ENCODE peak calls at places on chromosomes 16 and 17, in eight cellular contexts. M is MM.1S; X is ELR; E is H54; I is stimulated activated CD4-positive, alpha-beta T cell treated with anti-CD3 and anti-CD28 coated beads, Interleukin-4, amount 100 ng/mL, for 1 hour; N is HCEC 1CT; Y is RKO; V is lower leg skin. Q is an unnamed sample.

GRCh38 chr16:30876867-30877266 is 17.0 kb downstream of the BCL7C start:
- DNase-seq in M (no peak), X (peak; percentile 31), E (no peak), I (no peak), N (no peak), Y (no peak), V (no peak), Q (no peak)

GRCh38 chr17:59093702-59094231 is 12.9 kb downstream of the TRIM37 start:
- DNase-seq in M (no peak), X (peak; percentile 97), E (peak; percentile 27), I (no peak), N (peak; percentile 91), Y (no peak), V (no peak), Q (peak; percentile 88)

GRCh38 chr17:28675980-28676379 is 14.0 kb downstream of the SUPT6H start:
- DNase-seq in M (peak; percentile 30), X (peak; percentile 28), E (no peak), I (no peak), N (no peak), Y (no peak), V (peak; percentile 14), Q (peak; percentile 32)

GRCh38 chr17:58084317-58084981 is 1.2 kb downstream of the DYNLL2 start:
- DNase-seq in M (peak; percentile 74), X (peak; percentile 58), E (peak; percentile 42), I (peak; percentile 55), N (no peak), Y (peak; percentile 21), V (no peak), Q (peak; percentile 51)

GRCh38 chr17:27615121-27615520 is 15.9 kb upstream of the LGALS9 start:
- DNase-seq in M (no peak), X (no peak), E (no peak), I (no peak), N (no peak), Y (no peak), V (no peak), Q (no peak)

GRCh38 chr17:72465191-72466024 is 344.6 kb downstream of the SOX9 start:
- DNase-seq in M (no peak), X (peak; percentile 100), E (peak; percentile 96), I (no peak), N (peak; percentile 91), Y (peak; percentile 89), V (peak; percentile 84), Q (peak; percentile 96)

GRCh38 chr17:81741594-81742452 is 29.7 kb downstream of the SLC25A10 start:
- DNase-seq in M (no peak), X (peak; percentile 33), E (no peak), I (no peak), N (no peak), Y (no peak), V (no peak), Q (no peak)

GRCh38 chr16:47162670-47163420 is 19.1 kb upstream of the NETO2 start:
- DNase-seq in M (no peak), X (no peak), E (no peak), I (no peak), N (no peak), Y (no peak), V (no peak), Q (no peak)

GRCh38 chr16:2814757-2815298 is 2.2 kb upstream of the PRSS21 start:
- DNase-seq in M (no peak), X (no peak), E (no peak), I (no peak), N (no peak), Y (no peak), V (no peak), Q (no peak)

GRCh38 chr17:9215465-9215864 is 194.2 kb downstream of the NTN1 start:
- DNase-seq in M (no peak), X (no peak), E (no peak), I (no peak), N (no peak), Y (no peak), V (no peak), Q (no peak)

GRCh38 chr17:34370997-34371395 is 8.0 kb upstream of the CCL1 start:
- DNase-seq in M (peak; percentile 89), X (peak; percentile 1), E (no peak), I (no peak), N (no peak), Y (no peak), V (no peak), Q (no peak)

GRCh38 chr16:15899538-15900100 is 11.2 kb upstream of the CEP20 start:
- DNase-seq in M (no peak), X (peak; percentile 94), E (peak; percentile 84), I (no peak), N (peak; percentile 85), Y (peak; percentile 46), V (no peak), Q (peak; percentile 98)

GRCh38 chr17:80984749-80985148 is 6.9 kb upstream of the CHMP6 start:
- DNase-seq in M (no peak), X (peak; percentile 98), E (peak; percentile 99), I (no peak), N (peak; percentile 92), Y (no peak), V (no peak), Q (peak; percentile 95)

GRCh38 chr17:73343168-73343634 is 31.4 kb upstream of the CDC42EP4 start:
- DNase-seq in M (no peak), X (peak; percentile 82), E (peak; percentile 80), I (no peak), N (peak; percentile 72), Y (no peak), V (no peak), Q (no peak)

GRCh38 chr17:75181608-75182318 is 996 bp downstream of the SUMO2 start:
- DNase-seq in M (peak; percentile 39), X (peak; percentile 39), E (no peak), I (peak; percentile 45), N (peak; percentile 23), Y (peak; percentile 57), V (peak; percentile 88), Q (no peak)

GRCh38 chr17:30211371-30211770 is 24.1 kb downstream of the SLC6A4 start:
- DNase-seq in M (no peak), X (no peak), E (no peak), I (no peak), N (no peak), Y (no peak), V (peak; percentile 20), Q (no peak)

GRCh38 chr16:4415538-4416199 is 727 bp downstream of the CORO7 start:
- DNase-seq in M (peak; percentile 69), X (peak; percentile 42), E (no peak), I (peak; percentile 57), N (peak; percentile 13), Y (peak; percentile 62), V (peak; percentile 91), Q (peak; percentile 44)

GRCh38 chr17:40547079-40547784 is 18.0 kb downstream of the CCR7 start:
- DNase-seq in M (no peak), X (no peak), E (no peak), I (peak; percentile 53), N (no peak), Y (no peak), V (peak; percentile 82), Q (no peak)

GRCh38 chr17:46063239-46063638 is 64.2 kb downstream of the STH start:
- DNase-seq in M (no peak), X (peak; percentile 94), E (peak; percentile 49), I (no peak), N (peak; percentile 80), Y (peak; percentile 27), V (no peak), Q (peak; percentile 81)

GRCh38 chr16:10699756-10700155 is 5.0 kb upstream of the TEKT5 start:
- DNase-seq in M (no peak), X (no peak), E (no peak), I (no peak), N (no peak), Y (no peak), V (no peak), Q (no peak)

GRCh38 chr17:40936437-40936971 is 942 bp downstream of the KRT23 start:
- DNase-seq in M (no peak), X (no peak), E (no peak), I (no peak), N (no peak), Y (no peak), V (no peak), Q (no peak)

GRCh38 chr17:67151717-67152116 is 93.3 kb downstream of the HELZ start:
- DNase-seq in M (no peak), X (peak; percentile 85), E (no peak), I (no peak), N (peak; percentile 51), Y (peak; percentile 40), V (no peak), Q (no peak)

GRCh38 chr16:66087308-66087707 is 279.2 kb upstream of the CDH5 start:
- DNase-seq in M (no peak), X (no peak), E (no peak), I (no peak), N (no peak), Y (no peak), V (no peak), Q (no peak)

GRCh38 chr17:79740413-79740812 is 9.7 kb downstream of the ENPP7 start:
- DNase-seq in M (no peak), X (no peak), E (no peak), I (no peak), N (no peak), Y (no peak), V (no peak), Q (no peak)

GRCh38 chr16:66844342-66845079 is at the start of gene CA7:
- DNase-seq in M (no peak), X (no peak), E (no peak), I (no peak), N (no peak), Y (no peak), V (peak; percentile 80), Q (no peak)

GRCh38 chr17:79985361-79985760 is 50.3 kb downstream of the TBC1D16 start:
- DNase-seq in M (no peak), X (no peak), E (no peak), I (no peak), N (no peak), Y (no peak), V (no peak), Q (no peak)

GRCh38 chr17:47203984-47204721 is 5.0 kb upstream of the MYL4 start:
- DNase-seq in M (peak; percentile 53), X (peak; percentile 63), E (no peak), I (peak; percentile 26), N (peak; percentile 66), Y (no peak), V (no peak), Q (peak; percentile 37)

GRCh38 chr17:9644910-9645751 is at the start of gene USP43:
- DNase-seq in M (no peak), X (peak; percentile 25), E (peak; percentile 55), I (peak; percentile 17), N (no peak), Y (peak; percentile 54), V (peak; percentile 81), Q (peak; percentile 73)

GRCh38 chr16:3915438-3916250 is 35.1 kb upstream of the CREBBP start:
- DNase-seq in M (no peak), X (no peak), E (no peak), I (no peak), N (no peak), Y (no peak), V (no peak), Q (no peak)

GRCh38 chr17:77516902-77517301 is 376.1 kb downstream of the SEC14L1 start:
- DNase-seq in M (no peak), X (peak; percentile 92), E (no peak), I (no peak), N (peak; percentile 53), Y (peak; percentile 69), V (peak; percentile 39), Q (peak; percentile 34)

GRCh38 chr17:305090-305976 is 47.3 kb downstream of the RPH3AL start:
- DNase-seq in M (no peak), X (no peak), E (no peak), I (no peak), N (no peak), Y (no peak), V (no peak), Q (no peak)

GRCh38 chr16:87263418-87264052 is 53.7 kb downstream of the C16orf95 start:
- DNase-seq in M (no peak), X (no peak), E (no peak), I (no peak), N (no peak), Y (no peak), V (peak; percentile 70), Q (no peak)

GRCh38 chr16:51716195-51716594 is 565.1 kb upstream of the SALL1 start:
- DNase-seq in M (no peak), X (no peak), E (no peak), I (no peak), N (no peak), Y (no peak), V (no peak), Q (no peak)

Q was measured in ACHN.